ENCODE peak calls at places on chromosomes 2 and 18, in six cellular contexts. D, N, K, G, B and E are unnamed samples.

GRCh38 chr2:196696423-196697073 is 57.0 kb downstream of the CCDC150 start:
- DNase-seq in K (peak; percentile 84), N (peak; percentile 14), B (peak; percentile 7), D (peak; percentile 30), G (no peak), E (no peak)

GRCh38 chr2:221791840-221792239 is 219.7 kb upstream of the EPHA4 start:
- DNase-seq in G (no peak), D (no peak), N (no peak), B (no peak), K (peak; percentile 9), E (no peak)

GRCh38 chr2:176107731-176108181 is 676 bp downstream of the HOXD11 start:
- DNase-seq in B (peak; percentile 60), D (no peak), G (no peak), K (no peak), N (no peak), E (no peak)

GRCh38 chr2:221102896-221103688 is 469.0 kb downstream of the EPHA4 start:
- DNase-seq in B (no peak), N (no peak), G (no peak), D (no peak), K (no peak), E (no peak)

GRCh38 chr2:85792783-85793441 is 39.1 kb downstream of the ATOH8 start:
- DNase-seq in K (peak; percentile 85), D (no peak), N (peak; percentile 40), B (peak; percentile 40), G (no peak), E (no peak)

GRCh38 chr2:226904592-226904991 is 68.7 kb downstream of the RHBDD1 start:
- DNase-seq in G (no peak), N (no peak), B (no peak), D (no peak), K (no peak), E (no peak)

GRCh38 chr2:23940976-23941605 is 828 bp downstream of the UBXN2A start:
- DNase-seq in N (no peak), K (peak; percentile 45), D (peak; percentile 68), B (peak; percentile 51), G (no peak), E (no peak)

GRCh38 chr18:58624011-58624410 is 4.9 kb downstream of the ALPK2 start:
- DNase-seq in K (no peak), G (no peak), D (no peak), N (no peak), B (no peak), E (no peak)

GRCh38 chr2:239293450-239294430 is 107.1 kb downstream of the HDAC4 start:
- DNase-seq in N (no peak), D (no peak), B (no peak), K (no peak), G (no peak), E (no peak)

GRCh38 chr2:134441153-134441863 is 187.4 kb downstream of the MGAT5 start:
- DNase-seq in K (no peak), D (no peak), G (peak; percentile 60), N (no peak), B (no peak), E (no peak)

GRCh38 chr18:79987566-79987965 is 797 bp downstream of the TXNL4A start:
- DNase-seq in N (no peak), B (no peak), K (no peak), G (no peak), D (peak; percentile 14), E (no peak)

GRCh38 chr18:24995056-24995455 is 356.9 kb downstream of the ZNF521 start:
- DNase-seq in G (no peak), D (no peak), N (no peak), B (no peak), K (peak; percentile 83), E (no peak)

GRCh38 chr18:29605365-29605764 is 1428.4 kb upstream of the CDH2 start:
- DNase-seq in D (no peak), N (no peak), G (no peak), K (no peak), B (no peak), E (no peak)

GRCh38 chr2:190050001-190050400 is 12.5 kb downstream of the MSTN start:
- DNase-seq in N (no peak), B (no peak), K (peak; percentile 46), G (no peak), D (no peak), E (no peak)

GRCh38 chr2:109171444-109172334 is 42.7 kb downstream of the SH3RF3 start:
- DNase-seq in D (no peak), B (peak; percentile 44), G (peak; percentile 69), N (no peak), K (peak; percentile 99), E (peak; percentile 62)

GRCh38 chr18:12883003-12883683 is 894 bp downstream of the PTPN2 start:
- DNase-seq in N (peak; percentile 27), K (no peak), G (no peak), D (no peak), B (no peak), E (no peak)

GRCh38 chr2:37873749-37874330 is 51.2 kb upstream of the RMDN2 start:
- DNase-seq in G (no peak), B (no peak), D (no peak), N (no peak), K (no peak), E (no peak)
- H3K4me1 ChIP-seq in G (peaks cover 24% of the 10 kb centered on the region), B (peaks cover 3% of the 10 kb centered on the region), D (no peaks in the 10 kb centered on the region), N (peaks cover 16% of the 10 kb centered on the region), K (peaks cover 16% of the 10 kb centered on the region), E (peaks cover 22% of the 10 kb centered on the region)

GRCh38 chr2:54561010-54561409 is 104.9 kb downstream of the SPTBN1 start:
- DNase-seq in N (no peak), G (no peak), D (no peak), K (no peak), B (no peak), E (no peak)
- H3K4me1 ChIP-seq in N (peaks cover 4% of the 10 kb centered on the region), G (peaks cover 17% of the 10 kb centered on the region), D (peaks cover 18% of the 10 kb centered on the region), K (peaks cover 21% of the 10 kb centered on the region), B (peaks cover 17% of the 10 kb centered on the region), E (peaks cover 40% of the 10 kb centered on the region)

GRCh38 chr2:10495988-10496313 is 47.8 kb upstream of the ODC1 start:
- DNase-seq in D (no peak), G (no peak), B (no peak), K (no peak), N (no peak), E (no peak)
- H3K4me1 ChIP-seq in D (no peaks in the 10 kb centered on the region), G (no peaks in the 10 kb centered on the region), B (peaks cover 3% of the 10 kb centered on the region), K (peaks cover 11% of the 10 kb centered on the region), N (no peaks in the 10 kb centered on the region), E (no peaks in the 10 kb centered on the region)

DNA sequence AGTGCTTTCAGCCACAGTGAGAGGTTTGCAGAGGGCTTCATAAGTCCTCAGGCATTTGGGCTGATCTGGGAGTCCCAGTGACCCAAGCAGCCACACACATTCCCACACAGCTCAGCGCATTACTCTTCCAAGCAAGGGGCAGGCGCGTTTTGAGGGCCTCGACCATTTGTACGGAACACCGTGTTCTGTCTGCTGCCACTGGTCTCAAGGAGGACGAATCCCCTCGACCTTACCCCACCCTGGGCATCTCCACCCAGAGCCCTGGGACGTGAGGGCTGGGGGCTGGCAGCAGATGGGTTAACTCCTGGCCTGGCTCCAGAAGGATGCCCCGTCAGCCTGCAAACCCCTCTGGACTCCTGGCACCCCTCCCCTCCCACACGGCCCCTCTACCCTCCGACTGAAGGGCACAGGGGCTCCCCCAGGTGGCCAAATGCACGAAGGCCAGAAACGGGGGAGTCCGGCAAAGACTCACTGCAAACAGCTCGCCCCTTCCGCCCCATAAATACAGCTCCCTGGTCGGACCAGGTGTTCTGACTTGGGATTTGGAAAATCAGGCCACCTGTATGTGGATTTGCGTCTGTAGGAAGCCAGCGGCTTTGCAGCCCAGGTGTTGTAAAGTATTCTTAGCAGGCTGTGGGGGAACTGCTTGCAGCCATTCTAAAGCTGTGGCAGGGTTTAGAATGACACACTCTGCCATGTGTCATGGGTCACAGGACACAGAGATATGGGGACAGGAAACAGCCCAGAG is 33.6 kb upstream of the PTMA start:
- DNase-seq in D (peak; percentile 68), G (peak; percentile 72), B (peak; percentile 75), K (peak; percentile 43), N (peak; percentile 95), E (peak; percentile 67)
- H3K4me1 ChIP-seq in D (no peaks in the 10 kb centered on the region), G (no peaks in the 10 kb centered on the region), B (peaks cover 14% of the 10 kb centered on the region), K (peaks cover 18% of the 10 kb centered on the region), N (peaks cover 25% of the 10 kb centered on the region), E (no peaks in the 10 kb centered on the region)

DNA sequence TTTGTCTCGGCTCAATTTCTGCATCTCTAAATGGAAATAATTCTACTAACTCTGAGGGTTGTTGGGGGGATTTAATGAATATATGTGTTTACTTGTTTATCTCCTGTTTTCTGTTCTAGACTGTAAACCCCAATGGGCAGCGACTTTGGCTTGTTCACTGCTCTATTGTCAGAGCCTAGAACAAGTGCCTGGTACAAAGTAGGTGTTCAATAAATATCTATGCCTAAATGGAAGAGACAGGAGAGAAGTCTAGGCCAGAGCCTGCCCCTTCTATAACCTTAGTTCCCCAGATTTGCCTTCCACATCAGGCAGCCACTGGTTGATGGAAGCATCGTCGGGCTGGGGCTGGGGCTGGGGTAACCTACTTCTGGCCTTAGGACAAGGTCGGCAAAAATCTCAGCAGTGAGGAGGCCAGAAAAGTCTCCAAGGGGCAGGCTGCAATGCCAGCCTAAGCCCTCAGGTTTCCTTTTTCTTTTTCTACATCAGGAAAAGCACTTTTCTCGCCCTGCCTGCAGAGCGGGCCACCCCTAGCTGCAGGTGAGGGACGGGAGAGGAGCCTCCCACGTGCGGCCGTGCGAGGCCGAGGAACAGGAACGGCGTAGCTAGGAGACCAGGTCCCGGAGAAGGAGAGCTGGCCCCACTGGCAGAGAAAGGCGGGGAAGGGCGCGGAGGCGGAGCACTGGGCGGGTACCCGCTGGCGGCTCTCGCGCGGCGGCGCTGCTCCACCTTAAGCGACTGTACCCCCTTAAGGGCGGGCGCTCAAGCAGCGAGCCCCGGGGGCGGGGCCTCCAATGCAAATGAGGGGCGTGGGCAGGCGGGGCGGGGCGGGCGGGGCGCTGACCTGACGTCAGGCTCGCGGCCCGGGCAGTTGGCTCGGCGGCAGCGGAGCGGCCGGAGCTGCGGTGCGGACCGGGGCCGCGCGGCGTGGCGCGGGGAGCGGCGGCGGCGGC is at the start of gene CNNM4:
- DNase-seq in B (peak; percentile 95), D (peak; percentile 95), N (peak; percentile 84), G (peak; percentile 96), K (peak; percentile 86), E (peak; percentile 89)
- H3K4me1 ChIP-seq in B (peaks cover 22% of the 10 kb centered on the region), D (no peaks in the 10 kb centered on the region), N (peaks cover 26% of the 10 kb centered on the region), G (peaks cover 21% of the 10 kb centered on the region), K (peaks cover 20% of the 10 kb centered on the region), E (peaks cover 41% of the 10 kb centered on the region)

DNA sequence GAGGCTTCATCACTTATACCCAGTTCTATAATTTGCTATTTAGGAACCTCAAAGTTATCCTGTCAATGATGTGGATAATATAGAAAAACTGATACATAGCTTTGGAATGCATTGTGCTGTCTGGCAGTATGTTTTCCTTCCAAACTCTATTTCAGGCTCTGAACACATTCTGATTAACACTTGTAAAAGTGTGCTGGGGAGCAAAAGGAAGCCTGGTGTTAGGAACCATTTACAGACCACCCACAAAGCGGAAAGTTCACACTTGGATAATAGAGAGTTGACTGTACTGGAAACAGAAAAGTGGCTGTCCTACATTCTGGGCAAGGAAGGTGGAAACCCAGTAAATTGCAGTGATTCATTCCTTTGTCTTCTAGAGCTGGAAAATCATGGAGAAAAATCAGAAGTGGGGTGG is 114.5 kb upstream of the ZFP36L2 start:
- DNase-seq in N (no peak), B (peak; percentile 45), K (peak; percentile 63), D (no peak), G (no peak), E (no peak)
- H3K4me1 ChIP-seq in N (peaks cover 16% of the 10 kb centered on the region), B (no peaks in the 10 kb centered on the region), K (peaks cover 27% of the 10 kb centered on the region), D (peaks cover 4% of the 10 kb centered on the region), G (peaks cover 19% of the 10 kb centered on the region), E (peaks cover 61% of the 10 kb centered on the region)

GRCh38 chr18:46590103-46590502 is 66.9 kb downstream of the LOXHD1 start:
- DNase-seq in K (no peak), G (no peak), N (no peak), D (no peak), B (peak; percentile 21), E (no peak)
- H3K4me1 ChIP-seq in K (no peaks in the 10 kb centered on the region), G (peaks cover 3% of the 10 kb centered on the region), N (no peaks in the 10 kb centered on the region), D (no peaks in the 10 kb centered on the region), B (peaks cover 34% of the 10 kb centered on the region), E (no peaks in the 10 kb centered on the region)